ENCODE peak calls at places on chromosomes 11 and 22, in ten cellular contexts. D, I, V, C, T, J, K, R, M and P are unnamed samples.

GRCh38 chr11:115523727-115524399 is 19.6 kb upstream of the CADM1 start:
- DNase-seq in D (no peak), M (no peak), K (no peak), T (no peak), J (no peak), R (no peak), C (no peak), I (no peak), V (no peak), P (no peak)

GRCh38 chr22:43337385-43337784 is 5.8 kb downstream of the SCUBE1 start:
- DNase-seq in I (no peak), J (no peak), K (no peak), R (no peak), D (no peak), M (no peak), C (peak), V (no peak), T (no peak), P (no peak)

GRCh38 chr11:104625246-104625645 is 273.0 kb downstream of the CASP12 start:
- DNase-seq in R (no peak), V (no peak), M (peak), C (no peak), D (no peak), I (no peak), J (no peak), K (no peak), T (no peak), P (no peak)

GRCh38 chr11:84524422-84525051 is 1102.6 kb downstream of the DLG2 start:
- DNase-seq in C (no peak), J (no peak), I (no peak), M (peak), D (no peak), R (no peak), K (no peak), V (peak), T (peak), P (peak)

GRCh38 chr11:78298216-78298860 is 109.6 kb downstream of the USP35 start:
- DNase-seq in C (no peak), T (no peak), K (no peak), D (no peak), I (no peak), V (no peak), J (no peak), R (no peak), M (no peak), P (peak)

GRCh38 chr22:48953830-48954229 is 873.8 kb downstream of the BRD1 start:
- DNase-seq in I (no peak), M (no peak), R (no peak), V (no peak), T (no peak), J (no peak), C (peak), K (no peak), D (no peak), P (no peak)

GRCh38 chr11:124961972-124962609 is 8.1 kb downstream of the CCDC15 start:
- DNase-seq in C (no peak), J (no peak), R (no peak), V (peak), M (peak), K (no peak), I (no peak), T (peak), D (no peak), P (peak)

GRCh38 chr11:57641426-57641825 is 8.3 kb downstream of the YPEL4 start:
- DNase-seq in C (no peak), T (peak), J (no peak), I (no peak), R (no peak), M (peak), D (no peak), K (no peak), V (peak), P (peak)

GRCh38 chr11:35588627-35589026 is 29.6 kb upstream of the FJX1 start:
- DNase-seq in J (no peak), M (no peak), C (no peak), V (no peak), I (no peak), K (no peak), T (peak), D (no peak), R (no peak), P (no peak)